ENCODE peak calls at places on chromosomes 16 and 17, in five cellular contexts. S is A549, N is prostate gland, L is ovary, D is HCT116. I is an unnamed sample.

GRCh38 chr16:84271866-84272265 is 22.8 kb upstream of the WFDC1 start:
- DNase-seq in L (no peak), S (no peak), N (no peak), D (no peak), I (no peak)

GRCh38 chr16:52383640-52384292 is 163.2 kb downstream of the TOX3 start:
- DNase-seq in D (no peak), L (no peak), N (no peak), S (no peak), I (no peak)

GRCh38 chr17:45319239-45319703 is 2.5 kb upstream of the MAP3K14 start:
- DNase-seq in N (peak; percentile 51), L (no peak), S (peak; percentile 85), D (peak; percentile 64), I (no peak)

GRCh38 chr16:49890876-49891275 is 35.0 kb upstream of the ZNF423 start:
- DNase-seq in D (no peak), N (no peak), S (no peak), L (no peak), I (no peak)

GRCh38 chr16:20774703-20775362 is 11.0 kb downstream of the ACSM3 start:
- DNase-seq in L (no peak), N (peak; percentile 39), S (peak; percentile 64), D (peak; percentile 68), I (peak; percentile 63)

GRCh38 chr17:63446218-63446980 is at the start of gene CYB561:
- DNase-seq in N (peak; percentile 87), L (peak; percentile 84), D (peak; percentile 46), S (peak; percentile 92), I (peak; percentile 87)

GRCh38 chr17:9924735-9925191 is 19.7 kb upstream of the RCVRN start:
- DNase-seq in L (no peak), S (peak; percentile 78), N (peak; percentile 42), D (peak; percentile 81), I (no peak)

GRCh38 chr16:71854369-71854948 is 8.7 kb downstream of the ATXN1L start:
- DNase-seq in L (no peak), S (no peak), N (no peak), D (no peak), I (no peak)

GRCh38 chr17:79090503-79091372 is 16.1 kb downstream of the ENGASE start:
- DNase-seq in D (no peak), S (no peak), L (peak; percentile 65), N (no peak), I (no peak)

GRCh38 chr17:50934672-50935200 is 68.6 kb upstream of the TOB1 start:
- DNase-seq in N (no peak), S (no peak), L (no peak), D (no peak), I (no peak)

GRCh38 chr17:10151667-10152496 is 46.5 kb downstream of the GAS7 start:
- DNase-seq in N (no peak), S (no peak), D (no peak), L (no peak), I (no peak)

GRCh38 chr16:89602273-89602951 is 11.0 kb upstream of the DPEP1 start:
- DNase-seq in N (no peak), D (peak; percentile 24), L (no peak), S (peak; percentile 56), I (no peak)

GRCh38 chr17:8391711-8392110 is 5.9 kb downstream of the RNF222 start:
- DNase-seq in S (no peak), D (no peak), L (no peak), N (no peak), I (no peak)

GRCh38 chr17:70089513-70090148 is 14.6 kb downstream of the KCNJ16 start:
- DNase-seq in N (peak; percentile 8), S (no peak), L (no peak), D (no peak), I (no peak)

GRCh38 chr17:48995871-48996695 is 1.1 kb upstream of the IGF2BP1 start:
- DNase-seq in D (no peak), S (peak; percentile 95), N (no peak), L (no peak), I (no peak)

GRCh38 chr16:85205747-85206471 is 93.6 kb upstream of the CIBAR2 start:
- DNase-seq in S (no peak), N (no peak), D (no peak), L (peak; percentile 63), I (no peak)

GRCh38 chr17:17191346-17191792 is 14.8 kb downstream of the PLD6 start:
- DNase-seq in L (peak; percentile 34), D (no peak), S (no peak), N (no peak), I (no peak)

GRCh38 chr16:50037791-50038190 is 12.8 kb downstream of the CNEP1R1 start:
- DNase-seq in N (no peak), S (no peak), D (no peak), L (no peak), I (no peak)

GRCh38 chr17:41340934-41341861 is 9.4 kb downstream of the KRT33A start:
- DNase-seq in L (no peak), D (no peak), N (no peak), S (no peak), I (no peak)

GRCh38 chr17:46770818-46771600 is 47.5 kb downstream of the WNT3 start:
- DNase-seq in S (peak; percentile 62), L (no peak), N (no peak), D (no peak), I (no peak)

GRCh38 chr16:78748471-78748929 is 649.0 kb downstream of the WWOX start:
- DNase-seq in S (no peak), L (no peak), D (no peak), N (peak; percentile 69), I (no peak)

GRCh38 chr16:66574081-66574480 is 5.2 kb upstream of the CMTM2 start:
- DNase-seq in L (no peak), S (no peak), N (no peak), D (no peak), I (no peak)

GRCh38 chr17:34673516-34673915 is 94.1 kb downstream of the TMEM132E start:
- DNase-seq in D (no peak), N (no peak), S (no peak), L (no peak), I (no peak)

GRCh38 chr17:41864498-41864836 is 756 bp downstream of the KLHL11 start:
- DNase-seq in L (no peak), D (no peak), N (no peak), S (no peak), I (no peak)

GRCh38 chr17:31550389-31551056 is 159.0 kb downstream of the RAB11FIP4 start:
- DNase-seq in L (no peak), S (no peak), N (no peak), D (no peak), I (no peak)

GRCh38 chr17:20010099-20010863 is 1.1 kb downstream of the SPECC1 start:
- DNase-seq in N (peak; percentile 23), S (peak; percentile 65), L (peak; percentile 51), D (peak; percentile 54), I (no peak)

GRCh38 chr17:13725286-13725990 is 123.7 kb upstream of the HS3ST3A1 start:
- DNase-seq in D (no peak), N (no peak), S (no peak), L (no peak), I (no peak)

DNA sequence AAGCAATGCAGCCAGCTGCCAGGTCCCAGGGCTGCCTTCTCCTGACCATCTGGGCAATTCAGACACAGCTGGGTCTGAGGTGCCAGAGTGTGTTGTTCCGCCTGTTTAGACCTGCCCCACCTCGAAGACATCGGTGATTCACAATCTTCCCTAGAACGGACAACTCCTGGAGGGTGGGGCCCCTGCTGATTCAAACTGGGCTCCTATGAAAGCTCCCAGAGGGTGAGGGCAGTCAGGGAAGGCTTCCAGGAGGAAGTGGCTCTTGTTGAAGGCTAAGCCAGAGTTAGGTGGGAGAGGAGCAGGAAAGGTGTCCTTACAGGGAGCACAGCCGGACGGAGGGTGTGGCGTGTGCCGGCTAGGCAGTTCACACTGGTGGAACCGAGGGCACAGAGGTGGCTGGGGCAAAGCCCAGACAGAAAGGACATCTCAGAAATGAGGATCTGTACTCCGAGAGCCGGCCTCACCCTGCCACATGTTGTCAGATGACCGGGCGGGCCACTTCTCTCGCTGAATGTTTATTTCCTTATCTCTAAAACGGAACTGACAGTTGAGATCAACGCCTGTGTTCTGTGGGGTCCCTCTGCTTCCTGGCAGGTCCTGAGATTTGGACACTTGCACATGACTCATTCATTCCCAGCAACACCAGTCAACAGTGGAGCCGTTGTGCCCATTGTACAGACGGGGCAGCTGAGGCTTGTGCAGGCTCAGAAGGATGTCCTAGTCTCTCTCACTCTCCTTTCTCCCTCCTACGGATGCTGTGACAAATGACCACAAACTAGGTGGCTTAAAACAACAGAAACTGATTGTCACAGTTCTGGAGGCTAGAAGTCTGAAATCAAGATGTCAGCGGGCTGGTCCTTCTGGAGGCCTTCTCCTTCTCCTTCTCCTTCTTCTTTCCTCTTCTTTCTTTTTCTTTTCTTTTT is 26.9 kb upstream of the LITAF start:
- DNase-seq in L (no peak), D (no peak), N (no peak), S (no peak), I (no peak)
- TF ChIP-seq POLR2A in L (no peak), D (no peak), N (no peak), S (no peak), I (no peak)

DNA sequence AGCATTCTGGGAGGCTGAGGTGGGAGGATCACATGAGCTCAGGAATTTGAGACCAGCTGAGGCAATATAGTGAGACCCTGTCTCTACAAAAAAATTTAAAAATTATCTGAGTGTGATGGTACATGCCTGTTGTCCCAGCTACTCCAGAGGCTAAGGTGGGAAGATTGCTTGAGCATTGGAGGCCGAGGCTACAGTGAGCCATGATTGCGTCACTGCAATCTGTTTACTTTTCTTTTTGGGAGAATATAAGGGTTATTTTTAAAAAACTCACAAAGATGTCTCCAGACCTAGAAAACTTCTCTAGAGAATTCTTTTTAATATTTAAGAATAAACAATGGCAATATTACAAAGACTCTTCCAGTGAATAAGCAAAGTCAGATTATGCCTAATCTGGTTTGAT is 226.9 kb downstream of the BCAS3 start:
- DNase-seq in L (no peak), D (no peak), N (no peak), S (no peak), I (no peak)
- H3K4me3 ChIP-seq in L (no peak overlapping the region), D (no peak overlapping the region), N (no peak overlapping the region), S (no peak overlapping the region), I (no peak overlapping the region)

DNA sequence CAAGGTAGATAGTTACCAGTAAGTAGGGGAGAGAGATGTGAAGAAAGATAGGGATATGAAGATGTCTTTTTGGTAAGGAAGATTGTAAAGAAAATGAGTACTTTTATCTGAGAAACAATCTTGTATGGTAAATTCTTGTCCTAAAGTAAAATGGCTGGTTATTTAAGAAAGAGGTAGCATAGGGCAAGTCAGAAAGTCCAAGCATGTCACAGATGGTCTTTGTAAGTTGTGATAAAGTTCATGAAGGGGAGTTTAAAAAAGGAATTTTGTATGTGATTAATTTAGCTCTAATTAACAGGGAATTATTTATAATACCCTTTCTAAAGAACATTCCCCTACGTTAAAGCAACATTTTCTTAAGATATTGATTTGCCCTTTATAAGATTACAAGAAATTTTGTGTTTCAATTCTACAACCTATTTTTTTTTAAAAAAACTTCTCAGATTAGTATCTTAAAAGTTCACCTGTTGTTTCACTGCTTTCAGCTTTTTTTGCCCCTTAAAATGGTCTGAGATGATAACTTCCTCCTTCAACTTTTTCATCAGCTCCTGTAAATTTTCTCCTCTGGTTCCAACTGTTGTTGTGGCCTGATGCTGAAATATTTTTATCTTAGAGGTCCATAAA is 16.2 kb upstream of the CPHXL start:
- DNase-seq in N (no peak), D (peak; percentile 12), S (no peak), L (no peak), I (no peak)
- TF ChIP-seq POLR2A in N (no peak), D (no peak), S (no peak), L (no peak), I (no peak)

DNA sequence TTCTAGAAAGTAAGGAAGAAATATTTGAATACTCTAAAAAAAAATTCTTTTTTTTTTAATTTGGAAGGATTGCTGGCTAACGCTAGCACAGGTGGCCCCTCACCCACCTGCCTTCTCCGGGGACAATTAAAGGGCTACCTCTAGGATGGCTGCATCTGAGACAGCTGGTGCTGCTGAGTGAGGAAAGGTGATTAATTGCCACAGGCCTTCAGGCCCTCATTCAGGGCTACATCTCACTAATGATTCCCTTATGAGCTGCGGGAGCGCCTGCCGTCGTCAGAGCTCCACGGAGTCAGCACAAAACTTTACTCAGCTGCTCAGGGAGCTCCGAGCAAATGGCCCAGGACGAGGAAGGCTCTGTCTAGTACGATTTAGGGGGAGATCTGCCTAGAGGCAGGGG is 27.0 kb upstream of the AKTIP start:
- DNase-seq in S (no peak), N (no peak), D (no peak), L (no peak), I (no peak)
- H3K4me3 ChIP-seq in S (no peak overlapping the region), N (no peak overlapping the region), D (no peak overlapping the region), L (no peak overlapping the region), I (no peak overlapping the region)

I was measured in breast epithelium.